ENCODE peak calls at places on chromosomes 6 and 20, in six cellular contexts. R is spleen; I is bronchial epithelial cell; S is ecto neural progenitor cell; D is COR-L47; A is activated effector memory CD4-positive, alpha-beta T cell treated with anti-CD3 and anti-CD28 coated beads, Interleukin-2, amount 50 U/mL, for 16 hours. W is an unnamed sample.

GRCh38 chr20:41889871-41890224 is 271.7 kb upstream of the CHD6 start:
- DNase-seq in R (no peak), I (peak; percentile 32), S (no peak), D (no peak), A (no peak), W (no peak)

GRCh38 chr20:4666001-4666470 is 55.7 kb upstream of the PRND start:
- DNase-seq in R (no peak), I (peak; percentile 92), S (no peak), D (no peak), A (peak; percentile 83), W (peak; percentile 34)

GRCh38 chr6:71294121-71294523 is 5.5 kb downstream of the OGFRL1 start:
- DNase-seq in R (no peak), I (peak; percentile 46), S (no peak), D (no peak), A (no peak), W (no peak)

GRCh38 chr6:156828280-156828703 is 51.1 kb downstream of the ARID1B start:
- DNase-seq in R (no peak), I (peak; percentile 91), S (no peak), D (no peak), A (no peak), W (no peak)

GRCh38 chr6:129501401-129502051 is 208.5 kb downstream of the ARHGAP18 start:
- DNase-seq in R (no peak), I (peak; percentile 97), S (peak; percentile 45), D (no peak), A (peak; percentile 69), W (no peak)

GRCh38 chr6:42260972-42261371 is 43.3 kb upstream of the MRPS10 start:
- DNase-seq in R (no peak), I (no peak), S (peak; percentile 73), D (no peak), A (peak; percentile 74), W (peak; percentile 47)

GRCh38 chr6:129686941-129687627 is 22.9 kb downstream of the ARHGAP18 start:
- DNase-seq in R (no peak), I (peak; percentile 85), S (no peak), D (no peak), A (peak; percentile 74), W (peak; percentile 38)

GRCh38 chr6:35093118-35093445 is 48.1 kb downstream of the TCP11 start:
- DNase-seq in R (no peak), I (no peak), S (no peak), D (no peak), A (no peak), W (no peak)

GRCh38 chr6:26330835-26331808 is 33.9 kb upstream of the BTN3A2 start:
- DNase-seq in R (no peak), I (peak; percentile 65), S (no peak), D (peak; percentile 46), A (peak; percentile 76), W (peak; percentile 57)

GRCh38 chr6:170147832-170148708 is 142.8 kb downstream of the DLL1 start:
- DNase-seq in R (peak; percentile 88), I (no peak), S (no peak), D (no peak), A (peak; percentile 74), W (peak; percentile 76)

GRCh38 chr6:36033935-36034334 is 6.3 kb downstream of the MAPK14 start:
- DNase-seq in R (no peak), I (peak; percentile 72), S (no peak), D (no peak), A (no peak), W (peak; percentile 33)

GRCh38 chr20:59781236-59781635 is 152.2 kb downstream of the SYCP2 start:
- DNase-seq in R (no peak), I (no peak), S (no peak), D (no peak), A (no peak), W (no peak)

GRCh38 chr6:14360565-14360964 is 243.0 kb downstream of the CD83 start:
- DNase-seq in R (no peak), I (no peak), S (no peak), D (no peak), A (no peak), W (no peak)

GRCh38 chr20:63831696-63832686 is 927 bp upstream of the ZBTB46 start:
- DNase-seq in R (peak; percentile 86), I (peak; percentile 22), S (peak; percentile 73), D (no peak), A (no peak), W (no peak)

GRCh38 chr6:166675736-166676135 is 48.7 kb upstream of the RPS6KA2 start:
- DNase-seq in R (no peak), I (peak; percentile 79), S (no peak), D (no peak), A (no peak), W (no peak)

GRCh38 chr20:59055302-59055701 is 12.7 kb upstream of the PRELID3B start:
- DNase-seq in R (no peak), I (peak; percentile 51), S (no peak), D (peak; percentile 11), A (no peak), W (no peak)

GRCh38 chr6:147463651-147464050 is 44.8 kb upstream of the SAMD5 start:
- DNase-seq in R (no peak), I (no peak), S (no peak), D (no peak), A (no peak), W (no peak)

GRCh38 chr20:47982574-47983360 is 197.5 kb upstream of the SULF2 start:
- DNase-seq in R (no peak), I (no peak), S (no peak), D (no peak), A (no peak), W (no peak)

GRCh38 chr6:21469213-21469612 is 124.3 kb upstream of the SOX4 start:
- DNase-seq in R (no peak), I (no peak), S (no peak), D (no peak), A (no peak), W (no peak)

W was measured in stimulated activated naive CD8-positive, alpha-beta T cell treated with anti-CD3 and anti-CD28 coated beads, Interleukin-15, amount 100 ng/mL, for 72 hours.